ENCODE peak calls at places on chromosomes 6 and 20, in nine cellular contexts. Z is A549; N is mammary epithelial cell; U is stimulated activated CD4-positive, alpha-beta T cell treated with anti-CD3 and anti-CD28 coated beads, TNF-alpha, amount 100 ng/mL, for 1 hour; Q is colonic mucosa; R is activated naive CD4-positive, alpha-beta T cell treated with anti-CD3 and anti-CD28 coated beads for 36 hours; J is NCI-H510A treated with DMSO at 0.1 percent for 48 hours; E is activated CD4-positive, alpha-beta T cell treated with anti-CD3 and anti-CD28 coated beads, Interleukin-2, amount 50 U/mL, for 1 hour; O is nephron progenitor cell. Y is an unnamed sample.

GRCh38 chr20:32541917-32542615 is 43.1 kb downstream of the NOL4L start:
- DNase-seq in Q (no peak), O (no peak), U (no peak), E (no peak), R (no peak), J (no peak), Z (no peak), N (no peak), Y (no peak)

GRCh38 chr20:17611540-17612286 is 41.8 kb downstream of the DSTN start:
- DNase-seq in E (no peak), O (no peak), J (no peak), Z (no peak), R (no peak), U (no peak), N (peak), Q (peak), Y (peak)

GRCh38 chr6:55175078-55175777 is 913 bp downstream of the HCRTR2 start:
- DNase-seq in R (no peak), E (no peak), J (peak), Z (no peak), U (no peak), Q (no peak), O (peak), N (no peak), Y (no peak)

GRCh38 chr6:26086214-26086613 is 1.0 kb upstream of the HFE start:
- DNase-seq in O (no peak), N (no peak), Z (no peak), J (no peak), R (peak), E (peak), Q (no peak), U (no peak), Y (no peak)

GRCh38 chr6:41639556-41640371 is 1.5 kb downstream of the MDFI start:
- DNase-seq in Q (no peak), R (no peak), J (no peak), Z (no peak), N (no peak), E (no peak), O (no peak), U (no peak), Y (no peak)

GRCh38 chr6:166691199-166691598 is 64.1 kb upstream of the RPS6KA2 start:
- DNase-seq in Q (no peak), N (peak), O (no peak), Z (no peak), R (no peak), U (no peak), J (no peak), E (no peak), Y (peak)

GRCh38 chr20:11549172-11550117 is 368.2 kb upstream of the BTBD3 start:
- DNase-seq in R (no peak), Q (no peak), E (no peak), U (no peak), Z (no peak), N (no peak), J (no peak), O (no peak), Y (no peak)

GRCh38 chr6:24537771-24538385 is 43.1 kb downstream of the ALDH5A1 start:
- DNase-seq in R (no peak), U (no peak), E (no peak), Z (no peak), O (no peak), N (peak), J (no peak), Q (no peak), Y (no peak)

GRCh38 chr20:13139459-13140150 is 81.5 kb upstream of the ISM1 start:
- DNase-seq in J (no peak), Q (no peak), R (no peak), E (no peak), N (no peak), O (no peak), U (no peak), Z (no peak), Y (no peak)

GRCh38 chr20:38181207-38181693 is 16.2 kb upstream of the TGM2 start:
- DNase-seq in Q (no peak), J (peak), O (peak), N (no peak), R (no peak), U (no peak), E (no peak), Z (no peak), Y (no peak)

GRCh38 chr20:6381887-6382286 is 259.1 kb upstream of the FERMT1 start:
- DNase-seq in J (no peak), Z (peak), U (no peak), O (peak), E (no peak), R (no peak), N (peak), Q (no peak), Y (no peak)

GRCh38 chr20:1368448-1369199 is 24.2 kb downstream of the FKBP1A start:
- DNase-seq in N (no peak), Q (no peak), Z (no peak), U (no peak), J (no peak), R (no peak), E (no peak), O (no peak), Y (no peak)

GRCh38 chr6:56757585-56757984 is 114.9 kb upstream of the DST start:
- DNase-seq in R (no peak), Z (peak), E (no peak), O (no peak), J (no peak), U (no peak), N (peak), Q (peak), Y (no peak)

GRCh38 chr6:33827546-33828451 is 24.0 kb upstream of the MLN start:
- DNase-seq in Q (peak), R (no peak), E (no peak), J (peak), O (no peak), N (no peak), U (no peak), Z (no peak), Y (no peak)

GRCh38 chr6:1619106-1619665 is 9.5 kb downstream of the FOXC1 start:
- DNase-seq in E (no peak), Q (no peak), Z (no peak), N (no peak), R (no peak), U (no peak), O (peak), J (no peak), Y (no peak)

GRCh38 chr20:19814241-19814640 is 56.2 kb downstream of the RIN2 start:
- DNase-seq in J (no peak), Q (no peak), R (no peak), Z (peak), N (no peak), O (no peak), E (no peak), U (no peak), Y (no peak)

GRCh38 chr20:57242414-57242813 is 24.0 kb downstream of the BMP7 start:
- DNase-seq in Q (no peak), J (no peak), E (no peak), O (no peak), U (no peak), Z (no peak), N (no peak), R (no peak), Y (no peak)

GRCh38 chr6:25629202-25629584 is 22.8 kb upstream of the SCGN start:
- DNase-seq in N (no peak), U (no peak), J (peak), Z (no peak), Q (no peak), O (no peak), E (no peak), R (no peak), Y (no peak)

GRCh38 chr6:4358414-4359107 is 223.2 kb upstream of the ECI2 start:
- DNase-seq in R (peak), J (peak), U (no peak), Q (peak), O (peak), E (no peak), Z (peak), N (peak), Y (peak)

GRCh38 chr6:14386263-14386981 is 268.9 kb downstream of the CD83 start:
- DNase-seq in O (no peak), N (no peak), Q (no peak), E (no peak), Z (no peak), U (no peak), R (no peak), J (no peak), Y (no peak)

GRCh38 chr20:46203510-46203837 is 85.4 kb downstream of the CD40 start:
- DNase-seq in E (no peak), Z (no peak), U (no peak), Q (no peak), N (no peak), R (no peak), O (no peak), J (no peak), Y (no peak)

GRCh38 chr6:137303436-137303835 is 84.3 kb upstream of the IFNGR1 start:
- DNase-seq in Q (no peak), E (no peak), U (no peak), J (no peak), O (no peak), R (no peak), N (no peak), Z (no peak), Y (no peak)

GRCh38 chr6:11494786-11495564 is 42.6 kb upstream of the TMEM170B start:
- DNase-seq in Z (no peak), Q (no peak), E (no peak), R (no peak), N (peak), J (no peak), O (no peak), U (no peak), Y (no peak)

GRCh38 chr20:17565164-17565845 is 4.6 kb upstream of the DSTN start:
- DNase-seq in Q (no peak), J (no peak), E (no peak), R (no peak), N (no peak), Z (no peak), U (no peak), O (no peak), Y (no peak)

GRCh38 chr6:51398793-51399192 is 580.1 kb downstream of the TFAP2B start:
- DNase-seq in J (peak), N (no peak), R (no peak), U (no peak), E (no peak), Q (no peak), Z (no peak), O (no peak), Y (no peak)

GRCh38 chr6:80182291-80182690 is 75.8 kb downstream of the BCKDHB start:
- DNase-seq in E (no peak), R (no peak), N (peak), U (no peak), Q (no peak), J (no peak), O (no peak), Z (no peak), Y (no peak)

GRCh38 chr6:169663468-169663867 is 38.4 kb downstream of the WDR27 start:
- DNase-seq in U (no peak), Z (no peak), O (no peak), N (no peak), J (peak), E (no peak), R (no peak), Q (no peak), Y (no peak)

GRCh38 chr6:136212616-136213396 is 37.3 kb downstream of the MTFR2 start:
- DNase-seq in U (no peak), Z (no peak), J (no peak), E (no peak), Q (no peak), R (no peak), N (no peak), O (no peak), Y (no peak)

GRCh38 chr6:38020593-38020992 is 201.1 kb downstream of the ZFAND3 start:
- DNase-seq in J (peak), Z (no peak), O (no peak), U (no peak), E (no peak), R (no peak), N (no peak), Q (no peak), Y (no peak)

GRCh38 chr20:40956926-40957760 is 71.5 kb upstream of the TOP1 start:
- DNase-seq in Q (peak), E (no peak), O (peak), R (no peak), Z (no peak), U (no peak), N (no peak), J (no peak), Y (no peak)

GRCh38 chr6:131059486-131059885 is 3.6 kb downstream of the EPB41L2 start:
- DNase-seq in N (no peak), J (no peak), O (no peak), E (no peak), R (no peak), Q (no peak), Z (peak), U (no peak), Y (no peak)

GRCh38 chr6:87230801-87231200 is 75.4 kb downstream of the ZNF292 start:
- DNase-seq in N (no peak), Q (no peak), R (no peak), E (no peak), Z (no peak), U (no peak), J (no peak), O (no peak), Y (no peak)

GRCh38 chr20:17992847-17993508 is 24.2 kb downstream of the MGME1 start:
- DNase-seq in Z (no peak), J (no peak), O (no peak), U (no peak), E (no peak), R (no peak), N (no peak), Q (no peak), Y (no peak)

GRCh38 chr6:106488494-106489369 is 128.2 kb downstream of the CRYBG1 start:
- DNase-seq in N (peak), R (no peak), U (no peak), E (no peak), Q (no peak), O (no peak), Z (no peak), J (peak), Y (no peak)

GRCh38 chr6:53259860-53260580 is 88.7 kb downstream of the ELOVL5 start:
- DNase-seq in U (no peak), Q (no peak), R (no peak), E (no peak), J (no peak), O (no peak), Z (no peak), N (no peak), Y (no peak)

GRCh38 chr20:49228676-49229075 is 9.5 kb downstream of the DDX27 start:
- DNase-seq in R (no peak), Q (no peak), O (no peak), Z (no peak), U (no peak), E (no peak), N (no peak), J (peak), Y (no peak)